ENCODE peak calls at places on chromosomes 5 and 9, in six cellular contexts. R is neural progenitor cell, O is colonic mucosa, S is HCT116, U is fibroblast of lung, M is mesendoderm. K is an unnamed sample. For H3K36me3 and H3K4me1, the result is how much of the 10 kb centered on the place peaks cover.

GRCh38 chr9:71504636-71505035 is 263.7 kb downstream of the CEMIP2 start:
- DNase-seq in R (no peak), O (no peak), S (no peak), U (peak), M (no peak), K (no peak)

GRCh38 chr9:75147638-75148037 is 59.3 kb downstream of the OSTF1 start:
- DNase-seq in R (no peak), O (no peak), S (no peak), U (peak), M (no peak), K (peak)

GRCh38 chr9:109108318-109108717 is 11.4 kb downstream of the TMEM245 start:
- DNase-seq in R (no peak), O (no peak), S (no peak), U (peak), M (no peak), K (no peak)

GRCh38 chr9:91192379-91192775 is 169.3 kb downstream of the AUH start:
- DNase-seq in R (no peak), O (no peak), S (no peak), U (peak), M (no peak), K (no peak)

GRCh38 chr5:140261403-140262171 is 41.3 kb downstream of the PFDN1 start:
- DNase-seq in R (no peak), O (peak), S (peak), U (peak), M (peak), K (no peak)

GRCh38 chr5:115543365-115543700 is 1.2 kb downstream of the FEM1C start:
- DNase-seq in R (peak), O (peak), S (no peak), U (no peak), M (no peak), K (no peak)

GRCh38 chr5:32030226-32030625 is 143.9 kb downstream of the GOLPH3 start:
- DNase-seq in R (no peak), O (no peak), S (no peak), U (no peak), M (no peak), K (no peak)

GRCh38 chr9:96453625-96454024 is 3.7 kb downstream of the HABP4 start:
- DNase-seq in R (peak), O (no peak), S (no peak), U (peak), M (peak), K (no peak)

GRCh38 chr5:120684749-120685415 is 220.8 kb downstream of the PRR16 start:
- DNase-seq in R (peak), O (no peak), S (no peak), U (peak), M (peak), K (peak)

GRCh38 chr5:37375091-37375490 is 4.0 kb upstream of the WDR70 start:
- DNase-seq in R (no peak), O (no peak), S (no peak), U (peak), M (no peak), K (no peak)

GRCh38 chr5:139495644-139496435 is 13.3 kb upstream of the STING1 start:
- DNase-seq in R (no peak), O (no peak), S (no peak), U (peak), M (no peak), K (no peak)

GRCh38 chr5:107217721-107218130 is 453.0 kb downstream of the EFNA5 start:
- DNase-seq in R (no peak), O (no peak), S (peak), U (no peak), M (no peak), K (no peak)

GRCh38 chr5:173837654-173838053 is 50.5 kb upstream of the CPEB4 start:
- DNase-seq in R (no peak), O (no peak), S (no peak), U (no peak), M (no peak), K (no peak)

GRCh38 chr9:18855636-18856035 is 177.4 kb downstream of the SAXO1 start:
- DNase-seq in R (no peak), O (no peak), S (no peak), U (peak), M (no peak), K (no peak)

GRCh38 chr9:100869321-100869720 is 159.2 kb upstream of the PLPPR1 start:
- DNase-seq in R (no peak), O (no peak), S (no peak), U (peak), M (no peak), K (no peak)

GRCh38 chr5:170168002-170168401 is 62.3 kb downstream of the FOXI1 start:
- DNase-seq in R (no peak), O (no peak), S (no peak), U (no peak), M (no peak), K (no peak)

GRCh38 chr9:125878241-125878640 is 131.1 kb downstream of the PBX3 start:
- DNase-seq in R (no peak), O (no peak), S (no peak), U (peak), M (no peak), K (no peak)

GRCh38 chr5:32089146-32090000 is 84.7 kb downstream of the GOLPH3 start:
- DNase-seq in R (no peak), O (no peak), S (no peak), U (no peak), M (no peak), K (no peak)

GRCh38 chr5:172956936-172957335 is 2.3 kb upstream of the RPL26L1 start:
- DNase-seq in R (no peak), O (no peak), S (no peak), U (no peak), M (no peak), K (no peak)

GRCh38 chr5:171957591-171958251 is 48.7 kb downstream of the FBXW11 start:
- DNase-seq in R (no peak), O (no peak), S (no peak), U (peak), M (no peak), K (peak)

GRCh38 chr5:157463621-157464407 is 3.8 kb downstream of the NIPAL4 start:
- DNase-seq in R (no peak), O (no peak), S (peak), U (peak), M (no peak), K (no peak)

GRCh38 chr5:1524799-1525623 is 1.3 kb upstream of the LPCAT1 start:
- DNase-seq in R (no peak), O (peak), S (no peak), U (no peak), M (no peak), K (peak)

GRCh38 chr5:173290477-173291131 is 37.6 kb downstream of the STC2 start:
- DNase-seq in R (peak), O (no peak), S (no peak), U (no peak), M (no peak), K (no peak)

GRCh38 chr5:161847896-161848510 is at the start of gene GABRA1:
- DNase-seq in R (peak), O (no peak), S (no peak), U (no peak), M (peak), K (no peak)

GRCh38 chr5:96125335-96125891 is 163.8 kb upstream of the ELL2 start:
- DNase-seq in R (no peak), O (no peak), S (no peak), U (peak), M (no peak), K (no peak)

GRCh38 chr5:1209896-1210776 is 8.7 kb downstream of the SLC6A19 start:
- DNase-seq in R (no peak), O (no peak), S (no peak), U (no peak), M (no peak), K (no peak)

GRCh38 chr9:100058699-100059579 is 39.9 kb downstream of the ERP44 start:
- DNase-seq in R (no peak), O (no peak), S (no peak), U (no peak), M (no peak), K (no peak)

GRCh38 chr5:55407059-55407684 is 99.4 kb downstream of the MTREX start:
- DNase-seq in R (peak), O (no peak), S (peak), U (peak), M (peak), K (peak)

GRCh38 chr5:55407984-55408383 is 100.2 kb downstream of the MTREX start:
- DNase-seq in R (no peak), O (no peak), S (no peak), U (no peak), M (no peak), K (no peak)

GRCh38 chr5:55410840-55411239 is 103.1 kb downstream of the MTREX start:
- DNase-seq in R (no peak), O (no peak), S (no peak), U (no peak), M (no peak), K (no peak)

GRCh38 chr5:55411881-55412280 is 104.1 kb downstream of the MTREX start:
- DNase-seq in R (no peak), O (no peak), S (no peak), U (no peak), M (no peak), K (no peak)

GRCh38 chr5:55409775-55410174 is 102.0 kb downstream of the MTREX start:
- DNase-seq in R (no peak), O (no peak), S (no peak), U (no peak), M (no peak), K (no peak)
- H3K36me3 ChIP-seq in R (under half), O (under half), S (under half), U (under half), M (under half), K (half or more)

GRCh38 chr9:131654857-131655577 is 84.9 kb downstream of the RAPGEF1 start:
- DNase-seq in R (no peak), O (peak), S (no peak), U (no peak), M (no peak), K (no peak)
- H3K4me1 ChIP-seq in R (under half), O (under half), S (under half), U (under half), M (under half), K (under half)

DNA sequence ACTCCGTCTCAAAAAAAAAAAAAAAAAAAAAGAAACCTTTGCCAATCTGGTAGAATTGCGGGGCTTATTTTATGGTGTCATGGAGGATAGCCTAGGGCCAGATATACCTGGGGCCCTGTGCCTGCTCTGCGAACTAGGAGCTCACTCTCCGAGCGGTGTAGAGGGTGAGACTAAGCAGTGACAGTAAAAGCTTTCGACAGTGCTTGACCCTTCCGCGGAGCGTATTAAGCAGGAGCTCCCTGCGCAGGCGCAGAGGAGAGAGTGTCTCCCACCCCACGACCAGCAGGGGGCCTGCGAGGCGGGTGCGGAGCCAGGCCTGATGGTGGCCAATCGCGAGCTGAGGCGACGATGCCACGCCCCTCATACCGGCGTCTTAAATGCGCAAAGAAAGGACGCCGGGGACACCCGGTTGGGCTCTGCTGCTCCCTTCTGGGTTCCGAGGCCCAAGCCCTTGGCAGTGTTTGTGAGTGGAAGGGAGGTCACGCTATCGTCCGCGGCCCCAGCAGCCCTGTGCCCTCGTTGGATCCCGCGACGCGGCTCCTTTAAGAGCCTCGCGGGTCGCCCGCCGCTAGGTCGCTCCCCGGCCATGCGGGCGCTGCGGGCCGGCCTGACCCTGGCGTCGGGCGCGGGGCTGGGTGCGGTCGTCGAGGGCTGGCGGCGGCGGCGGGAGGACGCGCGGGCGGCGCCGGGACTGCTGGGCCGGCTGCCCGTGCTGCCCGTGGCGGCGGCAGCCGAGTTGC is at the start of gene ENDOG:
- DNase-seq in R (peak), O (peak), S (peak), U (peak), M (peak), K (peak)
- H3K9ac ChIP-seq in R (no peak), O (peak), S (peak), U (peak), M (peak), K (peak)

DNA sequence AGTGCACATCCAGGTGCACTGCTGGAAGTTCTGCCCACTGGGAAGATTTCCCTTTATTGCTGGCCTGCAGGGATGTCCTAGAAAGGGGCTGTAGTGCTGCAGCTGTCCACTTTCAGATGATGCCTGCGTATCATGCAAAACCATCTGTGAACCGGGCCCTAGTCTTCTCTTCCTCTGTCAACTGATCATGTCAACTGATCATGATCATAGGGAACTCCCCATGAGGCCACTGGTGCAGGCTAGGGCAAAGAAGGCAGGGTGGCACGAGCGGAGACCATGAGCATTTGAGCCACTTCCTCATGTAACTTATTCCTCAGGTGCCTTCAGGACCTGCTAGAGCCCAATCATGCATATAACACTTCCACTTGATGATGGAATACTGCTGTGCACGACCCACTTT is 4.5 kb upstream of the HSDL2 start:
- DNase-seq in R (no peak), O (no peak), S (no peak), U (no peak), M (no peak), K (no peak)
- H3K36me3 ChIP-seq in R (under half), O (under half), S (under half), U (under half), M (under half), K (under half)

GRCh38 chr5:113293068-113293571 is 141.7 kb downstream of the TSSK1B start:
- DNase-seq in R (peak), O (no peak), S (no peak), U (peak), M (peak), K (no peak)

GRCh38 chr5:113295111-113295539 is 139.7 kb downstream of the TSSK1B start:
- DNase-seq in R (no peak), O (no peak), S (no peak), U (no peak), M (no peak), K (no peak)

GRCh38 chr5:113293613-113294340 is 141.0 kb downstream of the TSSK1B start:
- DNase-seq in R (peak), O (no peak), S (no peak), U (peak), M (peak), K (no peak)

GRCh38 chr5:113292535-113292934 is 142.3 kb downstream of the TSSK1B start:
- DNase-seq in R (peak), O (no peak), S (no peak), U (no peak), M (no peak), K (no peak)

DNA sequence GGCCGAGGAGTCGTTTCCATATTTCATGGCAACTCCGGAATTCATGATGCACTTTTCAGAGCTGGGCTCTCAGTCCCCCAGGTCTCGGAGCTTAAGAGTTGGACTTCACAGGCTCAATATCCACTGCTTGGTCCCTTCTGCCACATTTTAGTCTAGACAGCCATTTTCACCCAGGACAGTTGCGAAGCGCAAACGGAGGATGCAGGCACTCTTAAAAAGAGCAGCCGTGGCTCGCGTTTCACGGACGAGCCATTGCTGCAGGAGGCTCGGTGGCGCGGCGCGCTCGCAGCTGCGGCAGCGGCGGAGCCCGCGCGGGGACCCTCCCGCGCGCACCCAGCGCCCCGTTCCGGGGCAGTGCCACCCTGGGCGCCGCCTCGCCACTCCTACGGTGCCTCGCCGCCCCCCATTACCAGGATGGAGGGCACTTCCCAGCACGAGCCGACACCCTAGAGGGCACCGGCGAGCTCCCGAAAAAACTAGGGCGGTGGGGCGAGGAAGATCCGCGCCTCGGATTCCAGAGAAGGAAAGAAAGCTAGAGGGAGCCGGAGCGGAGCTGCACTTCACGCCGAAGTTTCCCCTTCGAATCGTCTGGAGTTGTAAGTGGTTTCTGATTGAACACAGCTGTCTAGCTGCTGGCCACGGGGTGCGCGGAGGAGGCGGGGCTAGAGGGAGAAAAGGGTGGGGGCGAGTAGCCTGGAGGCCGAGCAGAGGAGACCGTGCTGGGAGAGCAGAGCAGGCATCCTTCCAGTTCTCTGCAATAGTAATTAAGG is 140.3 kb downstream of the TSSK1B start:
- DNase-seq in R (peak), O (peak), S (peak), U (peak), M (peak), K (no peak)
- H3K4me1 ChIP-seq in R (under half), O (under half), S (under half), U (under half), M (under half), K (under half)